ENCODE peak calls at places on chromosomes 16 and 17, in four cellular contexts. One of them, this sample, is unnamed. For H3K36me3, the result is how much of the 10 kb centered on the place peaks cover.

GRCh38 chr17:56866076-56866475 is 32.1 kb downstream of the DGKE start:
- DNase-seq in body of pancreas: no peak
- DNase-seq in thyroid gland: no peak
- DNase-seq in uterus: no peak
- DNase-seq in this sample: no peak

GRCh38 chr17:8966926-8967325 is 1.4 kb upstream of the PIK3R5 start:
- DNase-seq in body of pancreas: no peak
- DNase-seq in thyroid gland: no peak
- DNase-seq in uterus: no peak
- DNase-seq in this sample: no peak

GRCh38 chr17:81417049-81417878 is 22.0 kb downstream of the BAHCC1 start:
- DNase-seq in body of pancreas: no peak
- DNase-seq in thyroid gland: no peak
- DNase-seq in uterus: peak
- DNase-seq in this sample: no peak

GRCh38 chr16:89143911-89144675 is 27.5 kb upstream of the CDH15 start:
- DNase-seq in body of pancreas: no peak
- DNase-seq in thyroid gland: no peak
- DNase-seq in uterus: no peak
- DNase-seq in this sample: no peak

GRCh38 chr16:11306997-11307638 is 26.0 kb upstream of the PRM1 start:
- DNase-seq in body of pancreas: no peak
- DNase-seq in thyroid gland: no peak
- DNase-seq in uterus: no peak
- DNase-seq in this sample: no peak

GRCh38 chr16:20300312-20301097 is 26.8 kb downstream of the GP2 start:
- DNase-seq in body of pancreas: peak
- DNase-seq in thyroid gland: peak
- DNase-seq in uterus: no peak
- DNase-seq in this sample: no peak

GRCh38 chr16:84683691-84684591 is 15.9 kb upstream of the USP10 start:
- DNase-seq in body of pancreas: no peak
- DNase-seq in thyroid gland: no peak
- DNase-seq in uterus: no peak
- DNase-seq in this sample: no peak

GRCh38 chr16:1165511-1165910 is 12.6 kb downstream of the CACNA1H start:
- DNase-seq in body of pancreas: no peak
- DNase-seq in thyroid gland: no peak
- DNase-seq in uterus: no peak
- DNase-seq in this sample: no peak

GRCh38 chr16:55035037-55035436 is 104.4 kb downstream of the IRX5 start:
- DNase-seq in body of pancreas: peak
- DNase-seq in thyroid gland: peak
- DNase-seq in uterus: no peak
- DNase-seq in this sample: no peak

GRCh38 chr17:82978354-82978753 is 101.1 kb upstream of the METRNL start:
- DNase-seq in body of pancreas: no peak
- DNase-seq in thyroid gland: no peak
- DNase-seq in uterus: no peak
- DNase-seq in this sample: no peak

GRCh38 chr16:52562770-52563169 is 15.8 kb upstream of the TOX3 start:
- DNase-seq in body of pancreas: no peak
- DNase-seq in thyroid gland: no peak
- DNase-seq in uterus: no peak
- DNase-seq in this sample: peak

GRCh38 chr16:67714522-67714921 is 4.6 kb downstream of the GFOD2 start:
- DNase-seq in body of pancreas: no peak
- DNase-seq in thyroid gland: no peak
- DNase-seq in uterus: no peak
- DNase-seq in this sample: no peak

GRCh38 chr16:56691885-56692284 is 9.6 kb downstream of the MT1X start:
- DNase-seq in body of pancreas: peak
- DNase-seq in thyroid gland: peak
- DNase-seq in uterus: no peak
- DNase-seq in this sample: no peak

GRCh38 chr17:1087381-1088241 is 90.7 kb downstream of the TIMM22 start:
- DNase-seq in body of pancreas: peak
- DNase-seq in thyroid gland: peak
- DNase-seq in uterus: peak
- DNase-seq in this sample: no peak

GRCh38 chr16:4768549-4769305 is 1.8 kb upstream of the ZNF500 start:
- DNase-seq in body of pancreas: peak
- DNase-seq in thyroid gland: peak
- DNase-seq in uterus: peak
- DNase-seq in this sample: peak
- TF ChIP-seq POLR2A in body of pancreas: peak
- TF ChIP-seq POLR2A in thyroid gland: peak
- TF ChIP-seq POLR2A in uterus: peak
- TF ChIP-seq POLR2A in this sample: peak

GRCh38 chr17:44884941-44885340 is 14.3 kb downstream of the EFTUD2 start:
- DNase-seq in body of pancreas: no peak
- DNase-seq in thyroid gland: no peak
- DNase-seq in uterus: no peak
- DNase-seq in this sample: no peak
- H3K36me3 ChIP-seq in body of pancreas: under half
- H3K36me3 ChIP-seq in thyroid gland: half or more
- H3K36me3 ChIP-seq in uterus: under half
- H3K36me3 ChIP-seq in this sample: half or more

DNA sequence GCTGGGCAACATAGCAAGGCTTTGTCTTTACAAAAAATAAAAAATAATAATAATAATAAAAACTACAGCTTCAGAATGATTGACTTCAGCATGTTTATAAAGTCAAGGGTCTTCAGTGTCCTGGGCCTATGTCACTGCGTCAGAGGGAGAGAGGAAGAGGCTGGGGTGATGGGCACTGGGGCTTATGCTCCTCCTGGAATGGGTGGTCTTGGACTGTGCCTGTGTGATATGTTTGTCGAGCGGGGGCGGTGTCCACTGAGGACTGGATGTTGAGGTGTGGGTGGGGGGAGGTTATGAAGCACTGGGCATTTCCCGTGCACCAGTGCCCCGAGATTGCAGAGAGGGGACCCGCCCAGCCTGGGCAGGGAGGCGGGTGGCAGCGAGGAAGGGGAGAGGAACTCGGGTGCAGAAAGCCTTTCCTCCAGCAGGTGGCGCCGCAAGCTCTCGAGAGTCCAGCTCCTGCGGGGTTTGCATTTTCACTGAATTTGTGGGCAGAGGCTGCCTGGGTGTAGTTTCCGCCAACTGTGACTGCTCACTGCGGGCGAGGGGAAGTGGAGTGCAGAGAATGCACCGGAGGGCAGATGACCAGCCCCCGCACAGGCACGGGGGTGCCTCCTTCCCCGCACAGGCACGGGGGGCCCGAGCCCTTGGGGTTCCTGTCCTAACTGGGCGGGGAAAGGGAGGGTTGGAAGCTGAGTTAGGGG is 190.5 kb downstream of the SEC14L1 start:
- DNase-seq in body of pancreas: peak
- DNase-seq in thyroid gland: peak
- DNase-seq in uterus: peak
- DNase-seq in this sample: peak
- H3K27ac ChIP-seq in body of pancreas: peak
- H3K27ac ChIP-seq in thyroid gland: peak
- H3K27ac ChIP-seq in uterus: peak
- H3K27ac ChIP-seq in this sample: peak

DNA sequence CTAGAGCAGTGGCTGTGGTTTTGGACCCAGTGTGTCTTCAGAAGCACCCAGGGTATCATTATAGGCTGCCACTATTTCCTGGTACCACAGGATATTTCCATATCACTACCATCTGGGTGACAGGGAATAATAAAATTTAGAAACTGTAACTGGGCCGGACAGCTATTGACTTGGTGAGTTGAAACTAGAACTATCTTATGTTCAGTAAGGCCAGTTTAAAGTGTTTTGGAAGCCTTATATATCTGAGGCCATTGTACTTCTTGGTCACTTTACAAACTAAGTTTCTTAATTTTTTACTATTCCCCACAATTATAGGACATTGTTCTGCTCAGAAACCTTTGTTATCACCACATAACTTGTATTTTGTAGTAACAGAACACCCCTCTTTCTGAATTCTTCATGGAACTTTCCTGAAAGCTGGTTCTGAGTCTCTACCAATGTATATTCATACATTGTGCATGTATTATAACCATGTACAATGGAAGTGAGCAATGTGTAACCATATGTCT is 34.0 kb downstream of the ZNF207 start:
- DNase-seq in body of pancreas: no peak
- DNase-seq in thyroid gland: no peak
- DNase-seq in uterus: no peak
- DNase-seq in this sample: no peak
- TF ChIP-seq POLR2A in body of pancreas: no peak
- TF ChIP-seq POLR2A in thyroid gland: no peak
- TF ChIP-seq POLR2A in uterus: no peak
- TF ChIP-seq POLR2A in this sample: no peak

This sample was measured in esophagus muscularis mucosa.